ENCODE peak calls at places on chromosomes 4 and X, in ten cellular contexts. G is CD8-positive, alpha-beta memory T cell; Q is nephron progenitor cell; B is kidney glomerular epithelial cell; Y is NCI-H510A treated with DMSO at 0.1 percent for 48 hours; C is Ammon's horn; M is activated naive CD4-positive, alpha-beta T cell; E is SK-N-SH; V is HEK293T; D is GM13976. U is an unnamed sample.

GRCh38 chrX:13827693-13828092 is 10.8 kb upstream of the GPM6B start:
- DNase-seq in G (no peak), Q (no peak), B (no peak), Y (no peak), C (no peak), M (no peak), E (no peak), V (no peak), D (no peak), U (no peak)

GRCh38 chr4:42786350-42787070 is 106.0 kb upstream of the GRXCR1 start:
- DNase-seq in G (no peak), Q (no peak), B (no peak), Y (peak), C (no peak), M (no peak), E (no peak), V (no peak), D (no peak), U (no peak)

GRCh38 chrX:13092455-13092941 is 48.1 kb upstream of the FAM9C start:
- DNase-seq in G (peak), Q (no peak), B (no peak), Y (no peak), C (peak), M (peak), E (no peak), V (no peak), D (peak), U (peak)

GRCh38 chrX:10555846-10556245 is 64.5 kb downstream of the MID1 start:
- DNase-seq in G (no peak), Q (no peak), B (no peak), Y (no peak), C (no peak), M (no peak), E (no peak), V (no peak), D (no peak), U (no peak)

GRCh38 chrX:3286196-3286920 is 60.1 kb downstream of the MXRA5 start:
- DNase-seq in G (no peak), Q (no peak), B (no peak), Y (no peak), C (no peak), M (no peak), E (no peak), V (no peak), D (no peak), U (no peak)

GRCh38 chr4:82044141-82044993 is 329.4 kb downstream of the HNRNPD start:
- DNase-seq in G (no peak), Q (peak), B (no peak), Y (peak), C (peak), M (no peak), E (peak), V (peak), D (peak), U (no peak)

GRCh38 chr4:15584785-15585184 is 70.4 kb downstream of the FBXL5 start:
- DNase-seq in G (no peak), Q (no peak), B (no peak), Y (no peak), C (no peak), M (no peak), E (no peak), V (no peak), D (no peak), U (no peak)

GRCh38 chr4:4541040-4541631 is 712 bp downstream of the STX18 start:
- DNase-seq in G (peak), Q (no peak), B (peak), Y (no peak), C (peak), M (no peak), E (no peak), V (peak), D (peak), U (no peak)

GRCh38 chrX:119488749-119489148 is 20.5 kb downstream of the SLC25A5 start:
- DNase-seq in G (peak), Q (peak), B (peak), Y (peak), C (peak), M (no peak), E (peak), V (peak), D (peak), U (peak)

GRCh38 chr4:187541666-187542065 is 453.9 kb upstream of the ZFP42 start:
- DNase-seq in G (no peak), Q (no peak), B (no peak), Y (no peak), C (no peak), M (no peak), E (no peak), V (no peak), D (no peak), U (no peak)

GRCh38 chr4:6473264-6474052 is 1.0 kb upstream of the PPP2R2C start:
- DNase-seq in G (no peak), Q (no peak), B (no peak), Y (no peak), C (no peak), M (no peak), E (no peak), V (no peak), D (peak), U (no peak)

GRCh38 chr4:7674706-7675105 is 240.0 kb upstream of the PSAPL1 start:
- DNase-seq in G (no peak), Q (no peak), B (no peak), Y (no peak), C (no peak), M (no peak), E (no peak), V (no peak), D (no peak), U (no peak)

GRCh38 chr4:133320576-133321170 is 171.6 kb downstream of the PCDH10 start:
- DNase-seq in G (no peak), Q (peak), B (peak), Y (peak), C (peak), M (no peak), E (peak), V (peak), D (peak), U (no peak)

GRCh38 chrX:113929004-113929403 is 654.9 kb upstream of the HTR2C start:
- DNase-seq in G (no peak), Q (peak), B (no peak), Y (peak), C (peak), M (no peak), E (peak), V (peak), D (peak), U (no peak)

U was measured in central memory CD4-positive, alpha-beta T cell.